ENCODE peak calls at places on chromosomes 7 and 10, in seven cellular contexts. Z, L, K, C, B, S and O are unnamed samples.

GRCh38 chr7:157690833-157691382 is 354.1 kb downstream of the DNAJB6 start:
- DNase-seq in Z (no peak), L (peak), K (peak), C (peak), B (peak), S (peak), O (no peak)

GRCh38 chr7:131444683-131445082 is 111.7 kb downstream of the PODXL start:
- DNase-seq in Z (no peak), L (no peak), K (no peak), C (no peak), B (no peak), S (no peak), O (no peak)

GRCh38 chr7:41107938-41108448 is 594.9 kb downstream of the INHBA start:
- DNase-seq in Z (peak), L (no peak), K (no peak), C (peak), B (no peak), S (no peak), O (peak)

GRCh38 chr10:123402656-123403055 is 248.5 kb downstream of the BUB3 start:
- DNase-seq in Z (no peak), L (no peak), K (no peak), C (no peak), B (no peak), S (no peak), O (no peak)

GRCh38 chr10:122308487-122309141 is 37.5 kb downstream of the BTBD16 start:
- DNase-seq in Z (no peak), L (no peak), K (no peak), C (no peak), B (peak), S (no peak), O (no peak)

GRCh38 chr10:128047337-128047736 is 78.9 kb downstream of the MKI67 start:
- DNase-seq in Z (no peak), L (peak), K (no peak), C (peak), B (peak), S (peak), O (peak)

GRCh38 chr10:35723992-35724391 is 81.9 kb upstream of the FZD8 start:
- DNase-seq in Z (no peak), L (no peak), K (no peak), C (no peak), B (no peak), S (no peak), O (no peak)

GRCh38 chr7:141974831-141975230 is 1.3 kb upstream of the TAS2R38 start:
- DNase-seq in Z (no peak), L (no peak), K (no peak), C (no peak), B (no peak), S (no peak), O (peak)

GRCh38 chr7:50651227-50651989 is 86.2 kb upstream of the DDC start:
- DNase-seq in Z (no peak), L (no peak), K (peak), C (no peak), B (no peak), S (no peak), O (no peak)

GRCh38 chr7:47571355-47572100 is 10.4 kb downstream of the TNS3 start:
- DNase-seq in Z (peak), L (no peak), K (peak), C (peak), B (no peak), S (no peak), O (peak)

GRCh38 chr7:154931906-154932305 is 71.0 kb downstream of the PAXIP1 start:
- DNase-seq in Z (peak), L (no peak), K (no peak), C (peak), B (no peak), S (no peak), O (no peak)

GRCh38 chr7:83579740-83580139 is 69.2 kb downstream of the SEMA3E start:
- DNase-seq in Z (peak), L (no peak), K (no peak), C (peak), B (no peak), S (no peak), O (peak)

GRCh38 chr10:112986791-112987190 is 36.7 kb downstream of the TCF7L2 start:
- DNase-seq in Z (no peak), L (no peak), K (no peak), C (peak), B (no peak), S (no peak), O (no peak)

DNA sequence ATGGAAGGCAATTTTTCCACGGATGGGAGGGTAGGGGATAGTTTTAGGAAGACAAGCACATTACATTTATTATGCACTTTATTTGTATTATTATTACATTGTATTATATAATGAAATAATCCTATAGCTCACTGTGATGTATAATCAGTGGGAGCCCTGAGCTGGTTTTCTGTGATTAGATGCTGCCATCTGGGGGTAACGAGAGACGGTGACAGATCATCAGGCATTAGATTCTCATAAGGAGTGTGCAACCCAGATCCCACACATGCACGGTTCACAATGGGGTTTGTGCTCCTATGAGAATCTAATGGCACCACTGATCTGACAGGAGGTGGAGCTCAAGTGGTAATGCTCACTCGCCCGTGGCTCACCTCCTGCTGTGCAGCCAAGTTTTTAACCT is 103.9 kb upstream of the STK17A start:
- DNase-seq in Z (no peak), L (peak), K (no peak), C (no peak), B (no peak), S (no peak), O (no peak)
- TF ChIP-seq CTCF in Z (no peak), L (no peak), K (no peak), C (no peak), B (no peak), S (no peak), O (no peak)

GRCh38 chr10:61627266-61627665 is 35.5 kb upstream of the CABCOCO1 start:
- DNase-seq in Z (peak), L (no peak), K (no peak), C (peak), B (no peak), S (no peak), O (no peak)
- H3K27ac ChIP-seq in Z (peak), L (no peak), K (no peak), C (no peak), B (no peak), S (no peak), O (no peak)

GRCh38 chr10:116817780-116818343 is 31.4 kb upstream of the ENO4 start:
- DNase-seq in Z (no peak), L (no peak), K (no peak), C (no peak), B (no peak), S (no peak), O (no peak)
- TF ChIP-seq CTCF in Z (no peak), L (peak), K (no peak), C (no peak), B (no peak), S (no peak), O (no peak)

DNA sequence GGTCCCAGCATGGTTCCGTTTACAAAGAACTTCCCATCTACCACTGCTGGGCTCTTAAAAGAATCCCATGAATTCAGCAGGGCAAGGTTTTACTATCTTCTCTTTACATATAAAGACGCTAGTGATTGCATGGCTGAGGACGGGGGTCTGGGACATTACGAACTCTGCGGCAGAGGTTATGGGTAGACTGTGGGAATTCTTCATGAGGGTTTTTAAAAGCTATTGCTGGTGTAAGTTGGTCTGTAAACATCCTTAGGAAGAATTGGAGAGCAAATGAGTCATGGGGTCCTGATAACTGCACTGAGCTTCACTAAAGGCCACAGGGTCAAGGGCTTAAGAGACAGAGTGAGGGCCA is 53.1 kb upstream of the TMEM72 start:
- DNase-seq in Z (no peak), L (peak), K (no peak), C (no peak), B (no peak), S (no peak), O (no peak)
- H3K27ac ChIP-seq in Z (no peak), L (no peak), K (no peak), C (no peak), B (no peak), S (no peak), O (no peak)

DNA sequence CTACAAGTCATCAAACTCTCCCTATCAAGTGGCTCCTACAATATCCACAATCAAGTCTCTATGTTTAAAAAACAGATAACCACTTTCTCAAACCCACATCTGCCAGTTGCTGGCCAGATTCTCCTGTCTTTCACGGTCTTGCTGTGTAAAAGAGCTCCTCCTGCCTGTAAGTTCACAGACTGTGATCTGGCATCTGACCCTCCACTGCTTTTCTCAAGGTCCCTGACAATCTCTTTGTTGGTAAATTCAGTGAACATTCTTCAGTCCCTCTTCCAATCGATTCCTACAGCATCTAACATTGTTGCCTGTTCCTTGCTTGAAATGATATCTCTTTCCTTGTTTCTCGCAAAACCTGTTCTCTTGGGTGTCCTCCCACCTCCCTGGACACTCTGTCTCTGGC is 18.5 kb upstream of the LMOD2 start:
- DNase-seq in Z (no peak), L (no peak), K (no peak), C (no peak), B (no peak), S (no peak), O (no peak)
- TF ChIP-seq CTCF in Z (no peak), L (peak), K (no peak), C (no peak), B (no peak), S (no peak), O (no peak)